ENCODE peak calls at places on chromosomes 11 and 22, in eight cellular contexts. R, Q, Y, A, F, H, W and D are unnamed samples.

GRCh38 chr11:122354029-122354697 is 238.1 kb upstream of the BLID start:
- DNase-seq in Y (no peak), A (no peak), R (no peak), Q (no peak), F (no peak), H (no peak), W (no peak), D (no peak)

GRCh38 chr11:116454020-116454645 is 318.7 kb downstream of the BUD13 start:
- DNase-seq in A (peak), W (no peak), Y (peak), Q (peak), R (no peak), H (peak), F (no peak), D (no peak)

GRCh38 chr11:116697639-116698038 is 75.1 kb downstream of the BUD13 start:
- DNase-seq in H (no peak), R (no peak), Q (no peak), A (no peak), Y (peak), W (no peak), F (no peak), D (no peak)

GRCh38 chr11:7520011-7520942 is 6.5 kb downstream of the PPFIBP2 start:
- DNase-seq in A (no peak), F (no peak), R (no peak), Q (no peak), H (no peak), W (no peak), Y (no peak), D (no peak)

GRCh38 chr22:46081831-46082210 is 68.5 kb upstream of the PPARA start:
- DNase-seq in Y (peak), F (peak), W (no peak), Q (peak), H (no peak), A (peak), R (no peak), D (no peak)

GRCh38 chr11:9072790-9073189 is 18.6 kb downstream of the SCUBE2 start:
- DNase-seq in A (no peak), F (no peak), Q (no peak), H (no peak), R (no peak), Y (no peak), W (no peak), D (no peak)

GRCh38 chr22:46126853-46127385 is 23.4 kb upstream of the PPARA start:
- DNase-seq in W (no peak), H (no peak), F (no peak), A (no peak), R (no peak), Y (no peak), Q (no peak), D (no peak)

GRCh38 chr11:96424693-96425092 is 34.9 kb downstream of the JRKL start:
- DNase-seq in F (no peak), A (no peak), H (no peak), R (peak), W (no peak), Y (no peak), Q (no peak), D (no peak)

GRCh38 chr11:34468209-34468841 is 29.6 kb downstream of the CAT start:
- DNase-seq in H (no peak), F (no peak), R (no peak), A (no peak), Q (peak), W (peak), Y (peak), D (peak)

GRCh38 chr22:27434898-27435297 is 366.7 kb downstream of the MN1 start:
- DNase-seq in R (no peak), F (no peak), H (no peak), A (no peak), W (no peak), Y (no peak), Q (no peak), D (no peak)

GRCh38 chr11:73167555-73167954 is 25.4 kb upstream of the FCHSD2 start:
- DNase-seq in R (no peak), A (no peak), W (no peak), H (no peak), Y (no peak), Q (no peak), F (no peak), D (no peak)

GRCh38 chr11:1198766-1199688 is 23.8 kb upstream of the MUC5B start:
- DNase-seq in F (peak), H (peak), Q (peak), R (no peak), Y (peak), W (no peak), A (no peak), D (no peak)

GRCh38 chr11:111840143-111840542 is 31.2 kb downstream of the ALG9 start:
- DNase-seq in W (no peak), H (no peak), Q (no peak), Y (no peak), A (no peak), R (no peak), F (no peak), D (no peak)

GRCh38 chr11:47916361-47916841 is 64.0 kb upstream of the PTPRJ start:
- DNase-seq in H (peak), F (no peak), W (no peak), Y (peak), A (peak), R (no peak), Q (peak), D (no peak)

GRCh38 chr22:36385491-36386350 is 2.0 kb downstream of the MYH9 start:
- DNase-seq in R (no peak), F (peak), W (no peak), Y (peak), Q (peak), A (peak), H (no peak), D (peak)

GRCh38 chr11:116278076-116278475 is 494.7 kb downstream of the BUD13 start:
- DNase-seq in F (no peak), Q (no peak), W (no peak), H (no peak), A (no peak), Y (no peak), R (no peak), D (no peak)

GRCh38 chr11:13336246-13336873 is 58.8 kb downstream of the BMAL1 start:
- DNase-seq in H (no peak), W (no peak), A (no peak), Q (no peak), F (no peak), Y (peak), R (no peak), D (no peak)

GRCh38 chr22:33116846-33117547 is 58.8 kb upstream of the SYN3 start:
- DNase-seq in Y (no peak), F (no peak), Q (no peak), R (no peak), A (no peak), H (no peak), W (no peak), D (peak)

GRCh38 chr22:41966607-41967240 is 2.5 kb upstream of the SEPTIN3 start:
- DNase-seq in A (no peak), Q (no peak), W (no peak), H (no peak), Y (peak), F (no peak), R (peak), D (peak)

GRCh38 chr22:49345896-49346295 is 481.8 kb downstream of the BRD1 start:
- DNase-seq in W (no peak), Q (no peak), H (no peak), Y (no peak), R (no peak), A (no peak), F (peak), D (no peak)

GRCh38 chr22:36439481-36440271 is 41.8 kb downstream of the TXN2 start:
- DNase-seq in R (peak), H (peak), Q (no peak), A (peak), W (no peak), F (no peak), Y (no peak), D (peak)

GRCh38 chr11:83292709-83293435 is 6.7 kb upstream of the CCDC90B start:
- DNase-seq in Q (peak), H (no peak), R (peak), Y (no peak), A (peak), W (no peak), F (no peak), D (peak)

GRCh38 chr11:17813391-17814059 is 78.9 kb downstream of the KCNC1 start:
- DNase-seq in W (no peak), R (no peak), Q (no peak), Y (no peak), A (no peak), F (no peak), H (no peak), D (peak)

GRCh38 chr22:19959587-19960490 is 18.2 kb upstream of the TXNRD2 start:
- DNase-seq in Y (no peak), A (no peak), W (no peak), H (no peak), R (no peak), F (no peak), Q (no peak), D (no peak)

GRCh38 chr22:41229215-41229614 is 11.5 kb downstream of the CHADL start:
- DNase-seq in Y (no peak), F (no peak), R (no peak), A (no peak), H (no peak), Q (no peak), W (no peak), D (no peak)

GRCh38 chr11:109695696-109696095 is 273.7 kb downstream of the C11orf87 start:
- DNase-seq in H (no peak), R (no peak), A (no peak), Y (no peak), F (no peak), Q (no peak), W (no peak), D (no peak)

GRCh38 chr11:79675081-79675480 is 234.3 kb upstream of the TENM4 start:
- DNase-seq in R (no peak), F (no peak), Q (no peak), H (no peak), Y (no peak), A (no peak), W (no peak), D (no peak)
- TF ChIP-seq CTCF in R (no peak), F (no peak), Q (no peak), H (no peak), Y (no peak), A (no peak), W (no peak), D (no peak)

GRCh38 chr11:61733120-61733978 is 19.1 kb upstream of the MYRF start:
- DNase-seq in Q (peak), A (peak), F (peak), W (peak), Y (peak), H (peak), R (peak), D (peak)
- H3K27ac ChIP-seq in Q (no peak), A (peak), F (no peak), W (no peak), Y (peak), H (no peak), R (no peak), D (peak)

DNA sequence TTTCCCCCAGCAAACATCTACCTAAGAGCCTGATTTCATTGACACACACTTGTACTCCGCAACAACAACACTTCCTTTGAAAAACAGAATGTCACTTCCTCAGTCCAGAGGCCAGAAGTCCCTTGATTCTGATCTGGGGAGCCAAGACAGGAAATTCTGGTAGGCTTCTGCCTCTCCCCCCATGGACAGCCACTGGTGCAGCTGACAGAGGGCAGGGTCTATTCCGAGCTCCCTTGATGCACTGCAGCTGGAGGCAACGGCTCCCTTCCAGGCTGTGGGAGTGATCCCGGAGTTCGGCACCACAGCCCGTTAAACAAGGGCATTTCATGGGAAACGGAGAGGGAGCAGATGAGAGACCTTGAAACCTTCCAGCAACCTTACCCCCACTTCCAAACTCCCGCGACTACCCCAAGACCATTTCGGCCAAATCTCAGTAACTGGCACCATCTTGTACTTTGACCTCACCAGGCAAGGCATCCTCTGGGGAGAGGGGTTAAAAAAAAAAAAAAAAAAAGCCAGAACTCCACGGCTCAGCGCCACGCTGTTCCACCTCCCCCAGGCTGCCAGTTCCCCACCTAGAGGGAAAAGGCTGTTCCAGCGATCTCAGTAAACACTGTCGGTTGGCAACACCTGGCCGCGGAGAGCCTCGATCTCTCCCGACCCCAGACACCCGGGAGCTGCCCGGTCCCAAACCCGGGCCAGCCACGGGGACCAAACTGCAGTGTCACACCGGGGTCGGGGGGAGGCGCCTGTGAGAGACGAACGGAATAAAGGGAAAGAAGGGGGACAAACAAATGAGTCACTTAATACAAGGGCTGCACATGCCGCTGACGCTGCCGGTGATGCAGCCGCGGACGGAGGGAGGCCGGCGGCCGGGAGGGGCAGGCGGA is 1.1 kb downstream of the GAB2 start:
- DNase-seq in Q (peak), R (peak), H (peak), Y (peak), A (peak), F (peak), W (peak), D (peak)
- TF ChIP-seq CTCF in Q (peak), R (peak), H (peak), Y (peak), A (peak), F (peak), W (peak), D (peak)

GRCh38 chr11:69978841-69979614 is 99.1 kb upstream of the ANO1 start:
- DNase-seq in H (no peak), Y (no peak), Q (no peak), R (no peak), A (no peak), F (no peak), W (no peak), D (no peak)
- H3K27ac ChIP-seq in H (no peak), Y (no peak), Q (no peak), R (no peak), A (no peak), F (no peak), W (no peak), D (no peak)

GRCh38 chr11:101456812-101457211 is 127.0 kb downstream of the TRPC6 start:
- DNase-seq in F (no peak), W (no peak), Q (no peak), H (no peak), A (no peak), R (no peak), Y (no peak), D (no peak)
- TF ChIP-seq CTCF in F (peak), W (no peak), Q (peak), H (peak), A (peak), R (peak), Y (no peak), D (peak)

GRCh38 chr11:19703211-19703610 is 9.4 kb upstream of the NAV2 start:
- DNase-seq in F (no peak), A (no peak), Y (no peak), W (no peak), H (peak), Q (no peak), R (no peak), D (no peak)
- H3K27ac ChIP-seq in F (no peak), A (no peak), Y (peak), W (no peak), H (no peak), Q (no peak), R (no peak), D (no peak)

DNA sequence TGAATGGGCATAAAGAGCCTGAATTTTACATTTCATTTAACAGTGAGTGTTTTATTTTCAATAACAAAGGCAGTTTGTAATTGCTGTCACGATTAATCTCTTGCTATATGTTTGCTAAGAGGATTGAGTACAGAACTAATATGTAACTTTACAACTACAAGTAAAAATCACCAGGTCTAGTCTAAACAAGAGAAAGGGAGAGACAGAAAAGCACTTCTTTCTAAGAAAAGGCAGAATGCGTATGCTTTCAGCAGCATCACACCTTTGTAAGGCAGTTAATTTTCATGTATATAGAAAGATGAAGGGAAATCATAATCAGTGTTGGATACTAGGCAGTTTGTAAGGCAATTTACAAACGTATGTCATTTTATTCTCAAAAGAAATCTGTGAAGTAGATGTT is 169.8 kb downstream of the NELL1 start:
- DNase-seq in Y (no peak), A (no peak), W (no peak), R (no peak), Q (no peak), F (no peak), H (no peak), D (no peak)
- TF ChIP-seq CTCF in Y (no peak), A (no peak), W (no peak), R (no peak), Q (no peak), F (no peak), H (no peak), D (no peak)

GRCh38 chr22:44764373-44764772 is 12.0 kb downstream of the ARHGAP8 start:
- DNase-seq in R (no peak), Q (no peak), F (no peak), Y (no peak), A (no peak), W (no peak), H (no peak), D (no peak)
- H3K27ac ChIP-seq in R (no peak), Q (no peak), F (no peak), Y (no peak), A (no peak), W (no peak), H (no peak), D (no peak)

GRCh38 chr11:106329273-106330018 is 252.0 kb downstream of the AASDHPPT start:
- DNase-seq in H (no peak), F (no peak), Q (no peak), A (no peak), Y (no peak), W (no peak), R (no peak), D (no peak)
- TF ChIP-seq CTCF in H (no peak), F (no peak), Q (no peak), A (no peak), Y (no peak), W (no peak), R (peak), D (no peak)

DNA sequence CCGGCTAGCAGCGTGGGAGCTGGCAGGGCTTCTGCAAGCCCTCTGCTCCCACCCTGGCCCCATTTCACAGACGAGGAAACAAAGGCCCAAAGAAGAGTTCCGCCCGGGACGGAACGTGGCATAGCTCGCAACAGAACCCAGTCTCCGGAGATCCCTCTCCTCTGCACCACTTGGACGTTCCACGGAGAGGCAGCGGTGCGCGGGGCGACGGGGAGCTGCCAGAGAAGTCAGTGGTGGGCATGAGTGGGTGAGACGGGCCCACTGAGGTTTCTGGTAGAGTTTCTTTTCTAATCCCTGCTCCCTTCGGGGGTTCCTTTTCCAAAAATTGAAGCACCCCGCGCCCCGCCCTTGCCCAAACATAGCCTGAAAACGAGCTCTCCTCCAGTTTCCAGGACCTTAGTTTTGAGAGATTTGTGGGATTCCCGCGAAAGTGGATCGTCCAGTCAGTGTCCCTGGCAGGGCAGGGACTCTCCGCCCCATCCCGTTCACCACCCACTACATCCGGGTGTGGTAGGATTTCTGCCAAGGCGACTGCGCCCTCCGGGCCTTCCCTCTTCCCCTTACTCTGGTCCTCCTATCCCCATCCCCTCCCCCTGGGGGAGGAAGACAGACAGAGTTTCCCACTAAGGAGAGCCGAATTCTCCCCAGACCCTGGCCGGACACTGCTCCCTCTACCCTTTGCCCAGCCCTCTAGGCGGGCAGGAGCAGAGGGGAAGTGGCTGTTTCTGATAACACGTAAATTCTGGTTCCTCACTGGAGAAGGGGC is 764 bp upstream of the NECTIN1 start:
- DNase-seq in A (peak), F (peak), Y (peak), R (peak), W (no peak), H (peak), Q (peak), D (peak)
- H3K27ac ChIP-seq in A (peak), F (peak), Y (peak), R (peak), W (no peak), H (peak), Q (peak), D (peak)